ENCODE peak calls at places on chromosomes 1 and 21, in seven cellular contexts. K is pancreas, Q is mucosa of descending colon, B is uterus, I is AG04450, G is BE2C, E is body of pancreas. P is an unnamed sample. For H3K9me3, the result is how much of the 10 kb centered on the place peaks cover.

GRCh38 chr1:46300673-46301405 is 2.6 kb downstream of the LRRC41 start:
- DNase-seq in Q (no peak), G (no peak), B (no peak), E (peak), K (no peak), I (no peak), P (no peak)

GRCh38 chr1:206912445-206913095 is 9.2 kb downstream of the FCMR start:
- DNase-seq in I (peak), E (peak), B (peak), G (peak), Q (no peak), K (peak), P (peak)

GRCh38 chr21:40936151-40936550 is 89.2 kb upstream of the DSCAM start:
- DNase-seq in K (no peak), B (no peak), E (no peak), G (no peak), I (no peak), Q (no peak), P (no peak)

GRCh38 chr1:58895559-58896135 is 111.8 kb upstream of the JUN start:
- DNase-seq in B (no peak), E (no peak), Q (no peak), K (no peak), I (no peak), G (no peak), P (no peak)

GRCh38 chr1:93328809-93329477 is 16.8 kb upstream of the DR1 start:
- DNase-seq in G (no peak), E (no peak), Q (no peak), K (no peak), I (peak), B (no peak), P (no peak)

GRCh38 chr1:178513278-178513983 is 522 bp downstream of the TEX35 start:
- DNase-seq in Q (peak), E (no peak), B (no peak), G (no peak), I (no peak), K (no peak), P (no peak)

GRCh38 chr1:20137055-20137454 is 2.1 kb upstream of the PLA2G2F start:
- DNase-seq in G (no peak), E (no peak), I (no peak), B (no peak), Q (no peak), K (peak), P (no peak)

GRCh38 chr1:203439086-203439620 is 36.5 kb upstream of the PRELP start:
- DNase-seq in E (no peak), I (no peak), B (no peak), Q (no peak), G (no peak), K (no peak), P (no peak)

GRCh38 chr1:33927721-33928120 is 63.8 kb downstream of the HMGB4 start:
- DNase-seq in G (no peak), E (no peak), Q (no peak), K (no peak), I (peak), B (no peak), P (no peak)

GRCh38 chr1:42379794-42380616 is 587 bp upstream of the RIMKLA start:
- DNase-seq in K (no peak), I (no peak), G (no peak), E (no peak), B (peak), Q (no peak), P (no peak)

GRCh38 chr1:79004916-79005315 is 1.6 kb downstream of the ADGRL4 start:
- DNase-seq in I (no peak), E (no peak), G (no peak), B (no peak), Q (no peak), K (no peak), P (no peak)

GRCh38 chr1:151980287-151981177 is 13.1 kb downstream of the S100A10 start:
- DNase-seq in E (no peak), K (no peak), Q (no peak), B (peak), G (no peak), I (no peak), P (peak)

GRCh38 chr1:40894455-40894854 is 32.3 kb upstream of the CITED4 start:
- DNase-seq in E (no peak), B (no peak), Q (no peak), I (no peak), K (no peak), G (no peak), P (no peak)

GRCh38 chr1:62676606-62677356 is 11.4 kb downstream of the DOCK7 start:
- DNase-seq in K (no peak), G (no peak), E (no peak), I (no peak), B (no peak), Q (no peak), P (no peak)

DNA sequence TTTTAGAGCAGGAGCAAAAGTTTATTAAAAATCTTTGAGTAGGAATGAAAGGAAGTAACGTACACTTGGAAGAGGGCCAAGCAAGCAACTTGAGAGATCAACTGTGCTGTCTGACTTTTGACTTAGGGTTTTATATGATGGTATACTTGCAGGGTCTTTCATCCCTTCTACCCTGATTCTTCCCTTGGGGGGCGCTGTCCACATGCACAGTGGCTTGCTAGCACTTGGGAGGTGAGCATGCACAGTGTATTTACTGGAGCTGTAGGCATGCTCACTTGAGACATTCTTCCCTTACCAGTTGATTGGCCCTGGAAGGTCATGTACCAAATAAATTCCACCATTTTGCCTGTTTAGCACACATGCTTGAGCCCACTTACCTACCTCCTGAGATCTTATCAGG is 1001.3 kb upstream of the ADGRL2 start:
- DNase-seq in G (peak), Q (no peak), B (no peak), K (no peak), E (no peak), I (no peak), P (no peak)
- H3K9me3 ChIP-seq in G (under half), Q (under half), B (under half), K (under half), E (under half), I (under half), P (under half)

GRCh38 chr1:180920702-180921101 is 8.0 kb downstream of the KIAA1614 start:
- DNase-seq in B (no peak), G (no peak), E (no peak), K (no peak), Q (no peak), I (no peak), P (no peak)
- TF ChIP-seq CTCF in B (no peak), G (peak), E (no peak), K (no peak), Q (no peak), I (peak), P (no peak)

DNA sequence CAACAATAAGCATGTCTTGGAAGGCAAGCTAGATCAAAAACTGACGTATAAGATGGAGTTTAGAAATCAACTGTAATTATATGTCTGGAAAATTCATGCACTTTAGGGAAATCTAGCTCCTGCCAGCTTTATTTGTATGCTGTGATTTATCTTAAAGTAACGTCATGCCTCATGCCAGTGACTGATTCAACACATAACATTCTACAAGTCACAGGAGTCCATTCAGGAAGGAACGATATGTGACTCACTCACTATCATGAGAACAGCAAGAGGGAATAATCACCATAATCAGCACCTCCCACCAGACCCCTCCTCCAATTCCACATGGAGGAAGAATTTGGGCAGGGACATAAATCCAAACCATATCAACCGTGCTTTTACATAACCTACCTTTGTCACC is 682.4 kb upstream of the ADAMTS5 start:
- DNase-seq in G (no peak), I (peak), Q (no peak), E (no peak), B (no peak), K (no peak), P (no peak)
- H3K9me3 ChIP-seq in G (under half), I (under half), Q (under half), E (under half), B (under half), K (under half), P (under half)

GRCh38 chr1:231523816-231524215 is 4.7 kb upstream of the TSNAX start:
- DNase-seq in B (no peak), I (no peak), Q (no peak), G (no peak), K (no peak), E (no peak), P (no peak)

GRCh38 chr1:231522931-231523642 is 5.4 kb upstream of the TSNAX start:
- DNase-seq in Q (no peak), G (no peak), K (no peak), B (no peak), E (no peak), I (no peak), P (no peak)

GRCh38 chr1:231527586-231528174 is 789 bp upstream of the TSNAX start:
- DNase-seq in K (no peak), Q (no peak), I (no peak), E (no peak), G (no peak), B (no peak), P (no peak)

GRCh38 chr1:231528175-231529029 is at the start of gene TSNAX:
- DNase-seq in B (peak), G (peak), Q (peak), I (peak), K (peak), E (peak), P (peak)

GRCh38 chr1:231526536-231526935 is 1.9 kb upstream of the TSNAX start:
- DNase-seq in G (no peak), B (no peak), K (no peak), I (no peak), E (no peak), Q (no peak), P (no peak)
- TF ChIP-seq CTCF in G (no peak), B (no peak), K (no peak), I (no peak), E (no peak), Q (no peak), P (no peak)

DNA sequence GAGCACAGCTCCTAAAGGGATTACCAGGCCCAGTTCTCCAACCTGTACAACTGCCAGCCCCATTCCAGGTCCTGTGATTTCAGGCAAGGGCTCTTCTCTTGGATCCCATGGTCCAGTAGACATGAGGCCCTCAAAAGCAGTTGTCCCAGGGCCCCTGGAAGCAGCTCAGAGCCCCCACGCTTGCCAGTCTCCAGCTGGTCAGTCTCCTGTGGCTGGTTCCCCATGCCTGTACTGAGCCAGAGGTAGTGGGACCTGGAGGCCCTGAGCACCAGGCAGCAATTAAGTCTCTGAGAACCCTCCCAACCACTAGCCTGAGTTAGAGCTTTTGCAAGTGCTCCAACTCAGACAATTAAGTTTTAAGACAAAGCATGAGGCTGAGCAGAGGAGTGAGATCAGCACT is 36.9 kb downstream of the CDC42BPA start:
- DNase-seq in K (no peak), Q (no peak), I (no peak), E (no peak), G (no peak), B (no peak), P (no peak)
- H3K9me3 ChIP-seq in K (under half), Q (under half), I (under half), E (under half), G (under half), B (under half), P (under half)

GRCh38 chr1:201345081-201345355 is 32.5 kb downstream of the TNNT2 start:
- DNase-seq in K (no peak), Q (no peak), B (no peak), G (no peak), I (no peak), E (no peak), P (no peak)

GRCh38 chr1:201347498-201348210 is 29.8 kb downstream of the TNNT2 start:
- DNase-seq in K (peak), B (no peak), I (no peak), E (no peak), G (no peak), Q (no peak), P (no peak)

GRCh38 chr1:201346337-201346939 is 31.0 kb downstream of the TNNT2 start:
- DNase-seq in Q (no peak), E (peak), B (no peak), G (peak), K (peak), I (peak), P (no peak)

GRCh38 chr1:201348211-201348566 is 29.3 kb downstream of the TNNT2 start:
- DNase-seq in I (peak), Q (no peak), B (no peak), G (peak), E (peak), K (peak), P (no peak)

DNA sequence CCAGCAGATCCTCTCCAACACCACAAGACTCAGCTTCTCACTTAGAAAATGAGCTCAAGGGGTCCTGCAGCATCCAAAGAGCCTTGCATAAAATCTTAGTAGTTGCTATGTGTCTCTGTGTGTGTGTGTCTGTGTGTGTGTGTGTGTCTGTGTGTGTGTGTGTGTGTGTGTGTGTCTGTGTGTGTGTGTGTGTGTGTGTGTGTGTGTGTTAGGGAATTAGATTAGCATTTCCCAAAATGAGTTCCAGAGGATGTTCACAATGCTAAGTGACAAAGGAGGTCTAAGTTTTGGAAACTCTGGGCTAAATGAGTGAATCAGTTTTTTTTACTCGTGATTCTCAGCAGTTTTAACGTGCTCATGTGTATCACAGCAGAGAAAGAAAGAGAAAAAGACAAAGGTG is 30.5 kb downstream of the TNNT2 start:
- DNase-seq in E (no peak), I (no peak), B (no peak), K (no peak), Q (no peak), G (no peak), P (no peak)
- TF ChIP-seq CTCF in E (no peak), I (no peak), B (no peak), K (no peak), Q (no peak), G (no peak), P (peak)

DNA sequence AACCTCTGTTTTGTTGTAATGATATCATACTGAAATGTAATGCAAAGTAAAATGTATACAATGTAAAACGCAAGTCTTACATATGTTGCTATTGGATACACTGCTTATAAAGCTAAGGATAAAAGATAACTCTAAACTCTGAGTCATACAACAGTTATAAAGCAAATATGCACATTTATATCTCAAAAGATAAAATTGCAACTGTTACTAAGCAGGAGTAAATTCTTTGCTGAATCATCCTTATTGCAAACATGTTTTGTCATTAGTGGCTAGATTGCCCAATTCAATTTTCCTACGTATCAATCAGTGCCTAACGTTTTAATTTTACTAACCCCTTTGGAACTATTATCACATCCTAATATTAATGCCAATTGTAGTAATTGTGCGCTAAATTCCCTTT is 762.9 kb downstream of the LTN1 start:
- DNase-seq in E (no peak), I (no peak), B (no peak), Q (no peak), K (no peak), G (no peak), P (no peak)
- H3K9me3 ChIP-seq in E (under half), I (under half), B (under half), Q (under half), K (under half), G (under half), P (under half)

GRCh38 chr1:61121631-61122030 is 39.3 kb downstream of the NFIA start:
- DNase-seq in Q (no peak), B (no peak), K (no peak), I (no peak), G (no peak), E (no peak), P (no peak)
- TF ChIP-seq CTCF in Q (no peak), B (no peak), K (no peak), I (no peak), G (no peak), E (no peak), P (no peak)

DNA sequence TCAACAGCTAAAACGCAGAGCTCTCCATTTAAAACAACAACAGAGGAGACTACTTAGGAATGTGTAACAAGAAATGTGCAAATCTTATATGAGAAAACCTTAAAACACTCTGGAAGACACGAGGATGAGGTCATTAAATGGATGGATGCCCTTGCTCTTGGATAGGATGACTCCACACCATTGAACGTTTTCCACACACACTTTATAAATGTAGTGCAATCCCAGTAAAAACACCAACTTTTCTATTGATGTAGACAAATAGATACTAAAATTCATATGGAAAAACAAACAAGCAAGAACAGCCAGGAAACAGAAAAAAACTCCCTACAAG is 18.4 kb upstream of the COL6A1 start:
- DNase-seq in K (no peak), G (no peak), Q (no peak), B (no peak), E (no peak), I (no peak), P (no peak)
- H3K9me3 ChIP-seq in K (under half), G (under half), Q (under half), B (under half), E (under half), I (under half), P (under half)

P was measured in right atrium auricular region.